ENCODE peak calls at places on chromosome 12, in five cellular contexts. W is GM23338, D is kidney epithelial cell, F is fibroblast of pulmonary artery, E is lower lobe of right lung. Y is an unnamed sample.

GRCh38 chr12:124433147-124433874 is 134.1 kb downstream of the NCOR2 start:
- DNase-seq in D (no peak), W (no peak), F (no peak), E (no peak), Y (no peak)

GRCh38 chr12:2395352-2395977 is 342.7 kb downstream of the CACNA1C start:
- DNase-seq in W (peak), D (no peak), F (peak), E (peak), Y (peak)

GRCh38 chr12:105840384-105840783 is 298.4 kb downstream of the NUAK1 start:
- DNase-seq in F (no peak), D (no peak), E (no peak), W (no peak), Y (no peak)

GRCh38 chr12:67939611-67940010 is 49.6 kb upstream of the IFNG-AS1 start:
- DNase-seq in F (no peak), E (no peak), D (no peak), W (no peak), Y (no peak)

GRCh38 chr12:12943589-12944260 is 8.2 kb downstream of the GPRC5D start:
- DNase-seq in D (no peak), W (no peak), F (no peak), E (no peak), Y (no peak)

GRCh38 chr12:93707836-93708235 is 30.7 kb downstream of the CRADD start:
- DNase-seq in F (no peak), D (no peak), E (no peak), W (no peak), Y (no peak)

GRCh38 chr12:46948936-46949555 is 123.2 kb upstream of the SLC38A4 start:
- DNase-seq in F (no peak), D (no peak), W (no peak), E (no peak), Y (no peak)

GRCh38 chr12:111105294-111105693 is 184.9 kb upstream of the MYL2 start:
- DNase-seq in F (peak), W (no peak), D (no peak), E (no peak), Y (no peak)

GRCh38 chr12:10409387-10409786 is at the start of gene KLRC4:
- DNase-seq in W (no peak), D (no peak), E (no peak), F (peak), Y (no peak)

GRCh38 chr12:84131076-84131475 is 781.5 kb downstream of the SLC6A15 start:
- DNase-seq in D (no peak), W (no peak), F (peak), E (no peak), Y (no peak)

GRCh38 chr12:57726151-57726883 is 12.2 kb downstream of the AGAP2 start:
- DNase-seq in F (peak), E (peak), D (peak), W (peak), Y (no peak)

GRCh38 chr12:72276212-72276865 is 4.2 kb downstream of the TRHDE start:
- DNase-seq in F (no peak), D (no peak), E (no peak), W (no peak), Y (no peak)

GRCh38 chr12:56188786-56189335 is 422 bp downstream of the SMARCC2 start:
- DNase-seq in F (no peak), D (no peak), W (peak), E (no peak), Y (no peak)

GRCh38 chr12:112381421-112381897 is 772 bp downstream of the HECTD4 start:
- DNase-seq in D (no peak), W (no peak), E (peak), F (no peak), Y (no peak)

GRCh38 chr12:116547955-116548471 is 11.2 kb upstream of the MAP1LC3B2 start:
- DNase-seq in F (peak), W (peak), D (peak), E (no peak), Y (no peak)

GRCh38 chr12:55745361-55746146 is 2.6 kb downstream of the GDF11 start:
- DNase-seq in D (no peak), F (peak), E (no peak), W (peak), Y (no peak)

GRCh38 chr12:27780612-27781408 is 774 bp upstream of the MANSC4 start:
- DNase-seq in E (no peak), W (peak), F (peak), D (no peak), Y (peak)

GRCh38 chr12:15563683-15564082 is 225.5 kb downstream of the EPS8 start:
- DNase-seq in W (no peak), F (peak), E (no peak), D (no peak), Y (no peak)

GRCh38 chr12:78321696-78322095 is 491.0 kb downstream of the NAV3 start:
- DNase-seq in F (no peak), D (no peak), E (no peak), W (no peak), Y (no peak)

GRCh38 chr12:89225401-89225800 is 126.9 kb downstream of the DUSP6 start:
- DNase-seq in E (peak), D (peak), W (no peak), F (peak), Y (no peak)

GRCh38 chr12:6272300-6273208 is 37.9 kb upstream of the PLEKHG6 start:
- DNase-seq in F (no peak), D (peak), E (peak), W (peak), Y (no peak)

GRCh38 chr12:27779416-27779815 is 617 bp upstream of the KLHL42 start:
- DNase-seq in E (no peak), W (peak), D (no peak), F (peak), Y (no peak)

GRCh38 chr12:100926669-100927248 is 132.2 kb downstream of the ANO4 start:
- DNase-seq in E (no peak), D (peak), W (peak), F (peak), Y (peak)

GRCh38 chr12:40300490-40300889 is 75.7 kb downstream of the LRRK2 start:
- DNase-seq in W (no peak), D (no peak), F (peak), E (no peak), Y (no peak)

GRCh38 chr12:132491761-132492378 is 1.9 kb downstream of the FBRSL1 start:
- DNase-seq in F (no peak), E (no peak), D (no peak), W (no peak), Y (no peak)

GRCh38 chr12:89389755-89390661 is 37.7 kb upstream of the DUSP6 start:
- DNase-seq in F (peak), W (no peak), D (no peak), E (no peak), Y (no peak)

GRCh38 chr12:58847876-58848600 is 72.3 kb downstream of the LRIG3 start:
- DNase-seq in D (no peak), W (no peak), F (no peak), E (no peak), Y (peak)

GRCh38 chr12:67514502-67514901 is 134.0 kb upstream of the DYRK2 start:
- DNase-seq in D (no peak), F (no peak), W (no peak), E (no peak), Y (no peak)

GRCh38 chr12:115570271-115570777 is 707.2 kb downstream of the MED13L start:
- DNase-seq in D (no peak), W (no peak), F (no peak), E (no peak), Y (no peak)

GRCh38 chr12:111887916-111888745 is 46.1 kb downstream of the MAPKAPK5 start:
- DNase-seq in D (no peak), E (peak), F (no peak), W (no peak), Y (no peak)

GRCh38 chr12:21324551-21324950 is 10.2 kb downstream of the SLCO1A2 start:
- DNase-seq in F (no peak), W (peak), D (no peak), E (no peak), Y (no peak)

GRCh38 chr12:101891462-101891971 is 14.1 kb downstream of the DRAM1 start:
- DNase-seq in W (no peak), E (peak), F (peak), D (no peak), Y (peak)

GRCh38 chr12:25557830-25558436 is 4.8 kb upstream of the LMNTD1 start:
- DNase-seq in F (peak), W (peak), D (no peak), E (no peak), Y (peak)

GRCh38 chr12:106296179-106296877 is 6.2 kb upstream of the TCP11L2 start:
- DNase-seq in E (no peak), F (peak), W (no peak), D (no peak), Y (peak)

GRCh38 chr12:6222009-6222702 is 22.0 kb downstream of the CD9 start:
- DNase-seq in F (no peak), D (no peak), W (no peak), E (no peak), Y (no peak)

GRCh38 chr12:42172811-42173210 is 28.1 kb upstream of the GXYLT1 start:
- DNase-seq in E (no peak), F (no peak), D (no peak), W (no peak), Y (no peak)

GRCh38 chr12:820336-820735 is 68.0 kb downstream of the WNK1 start:
- DNase-seq in E (no peak), W (no peak), D (no peak), F (no peak), Y (no peak)

GRCh38 chr12:42732908-42733411 is 143.4 kb upstream of the PRICKLE1 start:
- DNase-seq in W (no peak), D (no peak), E (no peak), F (no peak), Y (no peak)

GRCh38 chr12:61356485-61356884 is 903.7 kb upstream of the USP15 start:
- DNase-seq in W (no peak), E (no peak), F (no peak), D (no peak), Y (no peak)

DNA sequence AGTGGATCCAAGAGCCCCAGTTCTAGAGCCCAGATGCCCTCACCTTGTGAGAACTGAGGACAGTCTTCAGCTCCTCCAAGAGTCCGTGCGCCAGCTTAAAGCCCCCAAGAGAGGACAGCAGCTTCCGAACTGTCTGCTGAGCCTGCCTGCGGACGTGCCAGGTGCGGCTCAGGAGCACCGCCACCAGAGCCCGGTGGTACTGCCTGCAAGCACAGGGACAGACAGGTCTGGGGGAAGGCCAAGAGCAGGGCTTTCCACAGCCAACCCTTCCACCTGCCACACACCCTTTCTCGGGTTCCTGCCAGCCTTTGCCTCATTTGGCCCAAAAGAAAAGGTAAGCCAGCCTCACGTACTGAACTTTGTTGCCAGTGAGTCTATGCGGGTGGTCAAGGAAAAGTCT is 30.2 kb downstream of the GCN1 start:
- DNase-seq in F (no peak), E (no peak), W (no peak), D (no peak), Y (no peak)
- H3K4me3 ChIP-seq in F (no peak), E (no peak), W (no peak), D (no peak), Y (no peak)

GRCh38 chr12:48683534-48683933 is 1.5 kb upstream of the KANSL2 start:
- DNase-seq in F (no peak), E (no peak), W (no peak), D (no peak), Y (no peak)

GRCh38 chr12:48682927-48683326 is 889 bp upstream of the KANSL2 start:
- DNase-seq in F (no peak), D (no peak), W (no peak), E (no peak), Y (no peak)

GRCh38 chr12:48680861-48681260 is 1.2 kb downstream of the KANSL2 start:
- DNase-seq in F (no peak), E (no peak), W (no peak), D (no peak), Y (no peak)

GRCh38 chr12:48681416-48681737 is 661 bp downstream of the KANSL2 start:
- DNase-seq in F (peak), E (no peak), W (no peak), D (no peak), Y (no peak)

DNA sequence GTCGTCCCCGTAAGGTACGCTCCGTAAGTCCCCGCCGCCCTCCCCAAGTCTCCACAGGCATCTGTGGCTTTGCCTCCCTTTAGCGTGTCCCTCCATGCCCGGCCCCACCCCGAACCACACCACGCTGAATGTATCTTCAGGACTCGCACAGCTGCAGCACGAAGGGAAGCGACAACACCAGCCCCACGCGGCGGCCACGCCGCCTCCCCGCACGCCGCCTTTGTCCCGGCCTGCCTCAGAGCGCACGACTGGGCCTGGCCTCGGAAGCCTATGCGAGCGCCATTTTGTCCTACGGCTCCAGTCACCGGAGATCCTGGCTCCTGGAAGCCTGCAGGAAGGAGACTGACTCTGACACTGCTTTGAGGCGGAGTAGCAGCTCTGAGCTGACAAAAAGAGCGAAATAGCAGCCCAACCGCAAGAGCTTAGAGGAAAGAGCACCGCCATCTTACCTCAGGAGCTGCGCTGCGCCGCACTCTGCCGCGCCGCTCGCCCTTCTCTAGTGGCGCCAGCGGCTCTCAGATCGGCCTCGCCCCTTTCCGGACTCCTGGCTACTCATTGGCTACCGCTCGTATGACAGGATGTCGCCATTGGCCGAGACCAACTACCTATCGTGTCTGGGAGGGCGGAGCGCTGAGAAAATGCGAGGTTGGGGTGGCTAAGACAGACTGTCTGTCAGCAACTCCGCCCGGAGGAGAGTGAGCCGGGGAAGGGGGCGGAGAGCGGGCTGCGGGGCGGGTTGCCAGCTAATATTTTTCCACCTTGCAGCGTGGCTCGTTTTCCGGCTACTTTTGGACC is at the start of gene KANSL2:
- DNase-seq in D (peak), E (peak), W (peak), F (peak), Y (peak)
- TF ChIP-seq CTCF in D (no peak), E (no peak), W (no peak), F (no peak), Y (no peak)

GRCh38 chr12:52233462-52234141 is 559 bp downstream of the KRT7 start:
- DNase-seq in W (peak), E (no peak), D (no peak), F (no peak), Y (no peak)

GRCh38 chr12:52235822-52236291 is 2.8 kb downstream of the KRT7 start:
- DNase-seq in F (no peak), W (no peak), E (peak), D (no peak), Y (no peak)

GRCh38 chr12:52235001-52235760 is 2.1 kb downstream of the KRT7 start:
- DNase-seq in D (no peak), F (peak), E (no peak), W (no peak), Y (no peak)

GRCh38 chr12:52232916-52233461 is at the start of gene KRT7:
- DNase-seq in W (peak), D (no peak), E (peak), F (no peak), Y (no peak)

GRCh38 chr12:52234226-52234810 is 1.3 kb downstream of the KRT7 start:
- DNase-seq in W (peak), F (no peak), E (no peak), D (no peak), Y (no peak)
- H3K4me3 ChIP-seq in W (peak), F (no peak), E (peak), D (peak), Y (peak)

DNA sequence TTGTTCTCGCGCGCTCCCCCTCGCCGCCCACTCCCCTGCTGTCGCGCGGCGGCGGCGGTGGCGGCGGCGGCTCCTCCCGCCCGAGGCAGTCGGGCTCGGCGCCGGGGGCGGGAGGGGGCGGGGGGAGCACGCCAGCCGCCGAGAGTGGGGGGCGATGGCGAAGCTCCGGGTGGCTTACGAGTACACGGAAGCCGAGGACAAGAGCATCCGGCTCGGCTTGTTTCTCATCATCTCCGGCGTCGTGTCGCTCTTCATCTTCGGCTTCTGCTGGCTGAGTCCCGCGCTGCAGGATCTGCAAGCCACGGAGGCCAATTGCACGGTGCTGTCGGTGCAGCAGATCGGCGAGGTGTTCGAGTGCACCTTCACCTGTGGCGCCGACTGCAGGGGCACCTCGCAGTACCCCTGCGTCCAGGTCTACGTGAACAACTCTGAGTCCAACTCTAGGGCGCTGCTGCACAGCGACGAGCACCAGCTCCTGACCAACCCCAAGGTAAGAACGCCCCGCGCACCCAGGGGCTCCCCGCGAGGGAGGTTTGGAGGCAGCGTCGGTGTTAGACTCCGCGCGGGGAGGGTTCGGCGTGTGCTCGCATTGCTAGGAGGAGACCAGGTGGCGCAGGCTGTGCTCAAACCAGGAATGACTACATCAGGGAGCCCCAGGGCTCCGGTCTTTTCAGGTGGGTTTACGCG is 634 bp downstream of the KCNMB4 start:
- DNase-seq in W (peak), D (no peak), E (peak), F (peak), Y (no peak)
- TF ChIP-seq CTCF in W (no peak), D (no peak), E (no peak), F (no peak), Y (no peak)

GRCh38 chr12:91382081-91382543 is 199.5 kb upstream of the DCN start:
- DNase-seq in F (peak), E (peak), D (peak), W (peak), Y (no peak)
- H3K4me3 ChIP-seq in F (peak), E (peak), D (peak), W (peak), Y (peak)

GRCh38 chr12:30795660-30796507 is 41.1 kb upstream of the CAPRIN2 start:
- DNase-seq in F (peak), D (no peak), W (peak), E (peak), Y (no peak)
- TF ChIP-seq CTCF in F (no peak), D (peak), W (no peak), E (no peak), Y (no peak)

DNA sequence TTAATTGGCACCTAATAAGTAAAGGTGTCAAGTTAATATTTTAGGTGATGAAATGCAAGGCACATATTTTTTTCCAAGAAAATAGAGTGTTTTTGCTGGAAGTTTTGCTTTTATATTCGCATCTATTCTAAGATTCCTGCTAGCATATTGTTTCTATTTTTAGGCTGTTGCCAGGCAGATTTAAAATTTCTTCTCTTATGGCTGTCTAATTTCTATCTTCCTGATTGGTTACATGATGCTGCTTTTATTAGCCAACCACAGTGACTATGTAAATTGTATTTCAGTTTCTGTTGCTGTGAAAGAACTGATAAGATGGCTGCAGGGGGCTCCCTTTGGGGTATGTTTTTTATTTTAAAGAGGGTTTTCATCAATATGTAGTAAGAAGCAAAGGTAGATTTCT is 42.7 kb downstream of the ATF7IP start:
- DNase-seq in W (peak), E (no peak), F (peak), D (no peak), Y (peak)
- H3K4me3 ChIP-seq in W (no peak), E (no peak), F (no peak), D (no peak), Y (no peak)